ENCODE peak calls at places on chromosomes 1 and 21, in four cellular contexts. V, U, R and W are unnamed samples.

GRCh38 chr1:200354243-200354642 is 55.6 kb downstream of the ZNF281 start:
- DNase-seq in R (no peak), V (no peak), U (no peak), W (no peak)

GRCh38 chr1:3695326-3696217 is 43.3 kb downstream of the TP73 start:
- DNase-seq in V (no peak), U (peak), R (no peak), W (peak)

GRCh38 chr1:67687649-67688048 is 2.6 kb downstream of the GADD45A start:
- DNase-seq in V (no peak), U (no peak), R (no peak), W (no peak)

GRCh38 chr1:25433389-25434186 is 2.9 kb downstream of the MACO1 start:
- DNase-seq in V (no peak), R (no peak), U (no peak), W (no peak)

GRCh38 chr1:154446292-154446691 is 41.1 kb downstream of the IL6R start:
- DNase-seq in V (no peak), U (peak), R (no peak), W (no peak)

GRCh38 chr1:84505167-84506001 is 802 bp upstream of the SPATA1 start:
- DNase-seq in R (no peak), U (no peak), V (no peak), W (no peak)

GRCh38 chr1:6471969-6472368 is 6.0 kb upstream of the TNFRSF25 start:
- DNase-seq in R (no peak), U (no peak), V (no peak), W (no peak)

GRCh38 chr1:98388431-98388830 is 273.1 kb upstream of the SNX7 start:
- DNase-seq in V (no peak), R (peak), U (no peak), W (peak)

GRCh38 chr1:168887381-168887780 is 158.4 kb upstream of the DPT start:
- DNase-seq in U (no peak), V (no peak), R (no peak), W (no peak)

GRCh38 chr1:196377811-196378210 is 230.4 kb downstream of the KCNT2 start:
- DNase-seq in U (no peak), V (no peak), R (no peak), W (no peak)

GRCh38 chr1:26468911-26469310 is 3.3 kb upstream of the HMGN2 start:
- DNase-seq in V (no peak), U (no peak), R (no peak), W (no peak)

GRCh38 chr1:110634455-110635281 is 28.5 kb upstream of the KCNA2 start:
- DNase-seq in R (peak), U (no peak), V (peak), W (peak)

GRCh38 chr21:20040768-20041167 is 957.4 kb upstream of the NCAM2 start:
- DNase-seq in U (no peak), R (no peak), V (no peak), W (no peak)

GRCh38 chr1:247121382-247121781 is 17.2 kb upstream of the ZNF669 start:
- DNase-seq in U (no peak), R (no peak), V (no peak), W (no peak)

GRCh38 chr1:221018415-221018814 is 139.2 kb downstream of the HLX start:
- DNase-seq in R (no peak), V (no peak), U (no peak), W (no peak)

GRCh38 chr1:58874757-58875755 is 91.2 kb upstream of the JUN start:
- DNase-seq in U (peak), V (no peak), R (no peak), W (no peak)

GRCh38 chr1:224333939-224334701 is 4.1 kb upstream of the NVL start:
- DNase-seq in V (no peak), R (no peak), U (no peak), W (no peak)